ENCODE peak calls at places on chromosome 10, in five cellular contexts. H is Peyer's patch, V is heart left ventricle, Z is H54, F is A549. D is an unnamed sample.

GRCh38 chr10:3873728-3874461 is 88.9 kb upstream of the KLF6 start:
- DNase-seq in Z (no peak), F (peak), V (no peak), H (peak), D (no peak)

GRCh38 chr10:12938271-12938670 is 63.2 kb downstream of the CCDC3 start:
- DNase-seq in F (no peak), H (no peak), Z (no peak), V (no peak), D (no peak)

GRCh38 chr10:132036153-132036886 is 29.4 kb upstream of the JAKMIP3 start:
- DNase-seq in V (peak), Z (no peak), H (no peak), F (peak), D (no peak)

GRCh38 chr10:9010931-9011670 is 956.6 kb downstream of the GATA3 start:
- DNase-seq in V (no peak), Z (no peak), F (no peak), H (no peak), D (no peak)

GRCh38 chr10:16950686-16951681 is 133.8 kb upstream of the RSU1 start:
- DNase-seq in V (no peak), F (peak), Z (peak), H (no peak), D (no peak)

GRCh38 chr10:134743-135600 is at the start of gene ZMYND11:
- DNase-seq in H (peak), V (peak), Z (peak), F (peak), D (peak)

GRCh38 chr10:61211468-61211867 is 241.7 kb downstream of the TMEM26 start:
- DNase-seq in V (no peak), H (no peak), F (no peak), Z (no peak), D (no peak)

GRCh38 chr10:33422779-33423520 is 88.5 kb upstream of the NRP1 start:
- DNase-seq in H (no peak), F (no peak), V (no peak), Z (no peak), D (peak)

GRCh38 chr10:119522747-119523426 is 19.6 kb downstream of the RGS10 start:
- DNase-seq in V (no peak), F (no peak), H (no peak), Z (peak), D (no peak)

GRCh38 chr10:24446739-24447138 is 237.8 kb downstream of the KIAA1217 start:
- DNase-seq in Z (no peak), H (no peak), F (no peak), V (no peak), D (no peak)

GRCh38 chr10:98340946-98341345 is 73.0 kb upstream of the LOXL4 start:
- DNase-seq in Z (no peak), V (peak), H (no peak), F (no peak), D (no peak)

GRCh38 chr10:119428789-119429188 is 113.7 kb downstream of the RGS10 start:
- DNase-seq in Z (no peak), F (no peak), V (no peak), H (no peak), D (no peak)

GRCh38 chr10:6445671-6446278 is 134.3 kb downstream of the PRKCQ start:
- DNase-seq in H (peak), V (no peak), F (peak), Z (peak), D (no peak)

GRCh38 chr10:44180321-44181154 is 204.4 kb downstream of the CXCL12 start:
- DNase-seq in F (no peak), H (peak), Z (peak), V (peak), D (peak)

GRCh38 chr10:96743988-96744585 is 23.8 kb upstream of the PIK3AP1 start:
- DNase-seq in Z (no peak), V (no peak), H (no peak), F (no peak), D (peak)

GRCh38 chr10:17009228-17009700 is 120.3 kb downstream of the CUBN start:
- DNase-seq in H (no peak), Z (peak), F (no peak), V (no peak), D (no peak)

GRCh38 chr10:114624941-114625780 is 32.9 kb downstream of the ABLIM1 start:
- DNase-seq in H (no peak), Z (no peak), F (no peak), V (no peak), D (no peak)

GRCh38 chr10:49152037-49152436 is 18.2 kb upstream of the FAM170B start:
- DNase-seq in F (no peak), Z (no peak), V (no peak), H (no peak), D (no peak)

GRCh38 chr10:65769828-65770227 is 1156.0 kb upstream of the LRRTM3 start:
- DNase-seq in V (no peak), Z (no peak), H (no peak), F (no peak), D (no peak)

GRCh38 chr10:70493660-70494234 is 15.2 kb downstream of the PALD1 start:
- DNase-seq in Z (no peak), H (peak), F (no peak), V (no peak), D (no peak)

GRCh38 chr10:65843203-65843602 is 1082.6 kb upstream of the LRRTM3 start:
- DNase-seq in F (no peak), V (no peak), Z (no peak), H (no peak), D (no peak)

GRCh38 chr10:79223346-79224048 is 123.8 kb upstream of the PPIF start:
- DNase-seq in Z (no peak), H (no peak), V (peak), F (no peak), D (peak)

GRCh38 chr10:50538473-50539398 is 85.0 kb downstream of the SGMS1 start:
- DNase-seq in F (no peak), H (peak), Z (no peak), V (peak), D (no peak)

GRCh38 chr10:89979726-89980125 is 278.3 kb downstream of the KIF20B start:
- DNase-seq in H (no peak), Z (no peak), V (no peak), F (no peak), D (no peak)

GRCh38 chr10:47225186-47225927 is 74.6 kb upstream of the GDF10 start:
- DNase-seq in Z (no peak), F (no peak), H (no peak), V (no peak), D (no peak)

GRCh38 chr10:100923580-100923979 is 10.8 kb downstream of the SLF2 start:
- DNase-seq in Z (no peak), F (no peak), H (no peak), V (no peak), D (no peak)

GRCh38 chr10:127033116-127033515 is 127.9 kb downstream of the DOCK1 start:
- DNase-seq in V (no peak), F (no peak), H (no peak), Z (no peak), D (no peak)

GRCh38 chr10:127035827-127036226 is 130.6 kb downstream of the DOCK1 start:
- DNase-seq in H (no peak), V (no peak), Z (no peak), F (no peak), D (no peak)

GRCh38 chr10:127033569-127034175 is 128.4 kb downstream of the DOCK1 start:
- DNase-seq in V (no peak), H (no peak), F (no peak), Z (no peak), D (no peak)

GRCh38 chr10:127034224-127034623 is 129.0 kb downstream of the DOCK1 start:
- DNase-seq in Z (no peak), V (no peak), H (no peak), F (no peak), D (no peak)

GRCh38 chr10:127034790-127035189 is 129.6 kb downstream of the DOCK1 start:
- DNase-seq in H (no peak), V (no peak), Z (no peak), F (no peak), D (no peak)
- TF ChIP-seq POLR2A in H (no peak), V (no peak), Z (no peak), F (no peak), D (no peak)

GRCh38 chr10:102398172-102399020 is 2.9 kb downstream of the NFKB2 start:
- DNase-seq in Z (no peak), F (no peak), V (no peak), H (no peak), D (no peak)

GRCh38 chr10:102400061-102400460 is 4.6 kb downstream of the NFKB2 start:
- DNase-seq in Z (no peak), F (no peak), H (no peak), V (no peak), D (no peak)

GRCh38 chr10:102400598-102401321 is 5.3 kb downstream of the NFKB2 start:
- DNase-seq in V (no peak), F (no peak), H (no peak), Z (no peak), D (no peak)

GRCh38 chr10:102401322-102401614 is 5.8 kb downstream of the NFKB2 start:
- DNase-seq in Z (no peak), H (no peak), F (no peak), V (no peak), D (no peak)

DNA sequence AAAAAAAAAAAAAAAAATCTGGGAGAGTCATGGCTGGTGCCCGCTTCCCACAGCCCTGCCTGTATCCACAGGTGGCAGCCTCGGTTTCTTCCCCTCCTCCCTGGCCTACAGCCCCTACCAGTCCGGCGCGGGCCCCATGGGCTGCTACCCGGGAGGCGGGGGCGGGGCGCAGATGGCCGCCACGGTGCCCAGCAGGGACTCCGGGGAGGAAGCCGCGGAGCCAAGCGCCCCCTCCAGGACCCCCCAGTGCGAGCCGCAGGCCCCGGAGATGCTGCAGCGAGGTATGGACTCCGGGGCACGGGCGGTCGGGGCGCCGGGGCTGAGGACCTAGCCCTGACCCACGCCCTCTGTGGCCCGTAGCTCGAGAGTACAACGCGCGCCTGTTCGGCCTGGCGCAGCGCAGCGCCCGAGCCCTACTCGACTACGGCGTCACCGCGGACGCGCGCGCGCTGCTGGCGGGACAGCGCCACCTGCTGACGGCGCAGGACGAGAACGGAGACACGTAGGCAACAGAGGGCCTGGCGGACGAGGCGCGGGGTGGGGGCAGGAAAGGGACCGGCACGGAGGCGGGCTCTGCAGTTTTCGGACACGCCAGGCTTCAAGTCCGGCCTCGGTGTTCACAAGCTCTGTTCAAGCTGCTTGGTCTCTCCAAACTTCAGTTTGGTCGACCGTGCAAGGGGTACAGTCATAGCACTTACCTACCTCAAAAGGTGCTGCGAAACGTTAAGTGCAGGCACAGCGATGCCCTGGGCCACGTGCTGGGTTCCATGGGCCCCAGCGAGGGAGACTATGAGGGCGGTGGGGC is 3.9 kb downstream of the NFKB2 start:
- DNase-seq in V (peak), F (peak), Z (peak), H (peak), D (peak)
- TF ChIP-seq POLR2A in V (no peak), F (peak), Z (peak), H (no peak), D (peak)

GRCh38 chr10:72259491-72260214 is 14.1 kb upstream of the DDIT4 start:
- DNase-seq in Z (no peak), V (peak), H (no peak), F (peak), D (no peak)

GRCh38 chr10:72258617-72259016 is 15.1 kb upstream of the DDIT4 start:
- DNase-seq in H (no peak), Z (no peak), F (no peak), V (no peak), D (no peak)

GRCh38 chr10:72261323-72262018 is 12.3 kb upstream of the DDIT4 start:
- DNase-seq in V (no peak), F (peak), Z (no peak), H (peak), D (no peak)

GRCh38 chr10:72260215-72260587 is 13.5 kb upstream of the DDIT4 start:
- DNase-seq in V (peak), Z (no peak), F (no peak), H (no peak), D (no peak)

GRCh38 chr10:72260588-72261322 is 13.0 kb upstream of the DDIT4 start:
- DNase-seq in Z (peak), H (peak), V (peak), F (peak), D (peak)
- TF ChIP-seq POLR2A in Z (no peak), H (no peak), V (no peak), F (peak), D (no peak)

GRCh38 chr10:72979709-72980108 is 25.1 kb upstream of the PLA2G12B start:
- DNase-seq in V (no peak), Z (no peak), F (no peak), H (no peak), D (no peak)

GRCh38 chr10:72980348-72980747 is 25.7 kb upstream of the PLA2G12B start:
- DNase-seq in Z (no peak), V (no peak), F (no peak), H (no peak), D (no peak)

GRCh38 chr10:72976886-72977285 is 22.3 kb upstream of the PLA2G12B start:
- DNase-seq in F (no peak), Z (no peak), V (no peak), H (no peak), D (no peak)

GRCh38 chr10:72981028-72981881 is 26.6 kb upstream of the PLA2G12B start:
- DNase-seq in V (no peak), Z (no peak), F (no peak), H (no peak), D (no peak)

GRCh38 chr10:72981882-72982529 is 27.4 kb upstream of the PLA2G12B start:
- DNase-seq in F (no peak), H (no peak), Z (no peak), V (no peak), D (no peak)
- TF ChIP-seq POLR2A in F (no peak), H (no peak), Z (no peak), V (no peak), D (no peak)

GRCh38 chr10:73110345-73110849 is at the start of gene NUDT13:
- DNase-seq in Z (peak), H (peak), V (peak), F (peak), D (peak)
- TF ChIP-seq POLR2A in Z (peak), H (no peak), V (no peak), F (no peak), D (no peak)

GRCh38 chr10:82826132-82826531 is 951.1 kb downstream of the NRG3 start:
- DNase-seq in Z (no peak), F (no peak), V (no peak), H (no peak), D (no peak)
- TF ChIP-seq POLR2A in Z (no peak), F (no peak), V (no peak), H (no peak), D (no peak)

DNA sequence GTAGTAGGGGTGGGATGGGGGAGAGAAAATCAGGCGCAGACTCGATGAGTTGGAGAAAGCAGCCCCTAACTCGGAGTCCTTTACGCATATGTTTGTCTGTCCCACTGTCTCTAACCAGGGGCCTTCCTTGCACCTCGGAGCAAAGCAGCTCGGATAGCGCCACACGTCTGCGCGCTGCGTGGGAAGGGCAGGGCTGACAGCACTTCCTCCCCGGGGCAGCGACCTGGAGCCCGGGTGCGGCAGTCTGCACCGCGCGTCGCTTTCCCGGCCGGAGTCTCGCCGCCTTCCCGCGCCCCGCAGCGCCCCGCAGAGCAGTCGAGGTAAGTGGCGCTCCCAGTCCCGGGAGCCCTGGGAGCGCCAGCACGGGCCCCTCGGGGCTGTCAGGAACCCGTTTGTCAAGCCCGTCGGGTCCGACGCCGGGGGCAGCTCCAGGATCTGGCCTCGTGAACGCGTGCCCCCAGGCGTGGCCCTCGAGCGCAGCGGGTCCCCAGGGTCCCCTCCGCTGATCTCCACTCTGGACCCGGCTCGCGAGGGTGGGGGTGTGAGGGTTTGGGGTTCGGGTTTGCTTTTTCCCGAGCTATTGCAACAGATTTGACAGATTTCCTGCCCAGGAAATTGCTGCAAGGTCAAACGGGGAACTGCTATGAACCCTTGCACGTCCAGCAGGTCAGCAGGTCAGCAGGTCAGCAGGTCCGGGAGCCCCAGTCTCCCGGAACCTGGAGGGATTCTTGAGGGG is 561 bp downstream of the APBB1IP start:
- DNase-seq in V (peak), H (peak), F (no peak), Z (no peak), D (peak)
- TF ChIP-seq POLR2A in V (no peak), H (no peak), F (no peak), Z (no peak), D (no peak)

GRCh38 chr10:77899080-77899477 is 27.5 kb downstream of the DLG5 start:
- DNase-seq in Z (peak), H (peak), F (peak), V (no peak), D (peak)
- TF ChIP-seq POLR2A in Z (no peak), H (no peak), F (no peak), V (no peak), D (peak)

GRCh38 chr10:69048103-69048502 is 39.8 kb upstream of the SRGN start:
- DNase-seq in F (no peak), V (peak), Z (no peak), H (peak), D (no peak)
- TF ChIP-seq POLR2A in F (no peak), V (no peak), Z (no peak), H (no peak), D (no peak)